ENCODE peak calls at places on chromosomes 16 and 17, in eight cellular contexts. R, I, X, V, D, Y, P and O are unnamed samples. For H3K27me3, the result is how much of the 10 kb centered on the place peaks cover.

GRCh38 chr17:68301438-68301959 is 10.2 kb downstream of the ARSG start:
- DNase-seq in R (no peak), I (no peak), X (no peak), V (no peak), D (no peak), Y (no peak), P (no peak), O (no peak)

GRCh38 chr17:11908711-11909146 is 88.5 kb downstream of the ZNF18 start:
- DNase-seq in R (no peak), I (no peak), X (no peak), V (no peak), D (no peak), Y (no peak), P (no peak), O (no peak)

GRCh38 chr17:68255731-68256538 is 8.1 kb downstream of the AMZ2 start:
- DNase-seq in R (no peak), I (no peak), X (no peak), V (no peak), D (no peak), Y (no peak), P (no peak), O (no peak)

GRCh38 chr17:55398689-55399088 is 22.9 kb downstream of the MMD start:
- DNase-seq in R (no peak), I (no peak), X (peak), V (no peak), D (no peak), Y (no peak), P (no peak), O (no peak)

GRCh38 chr16:15714393-15715172 is 64.5 kb downstream of the NDE1 start:
- DNase-seq in R (no peak), I (no peak), X (no peak), V (no peak), D (no peak), Y (no peak), P (no peak), O (no peak)

GRCh38 chr16:56451753-56452689 is 667 bp downstream of the OGFOD1 start:
- DNase-seq in R (peak), I (peak), X (peak), V (no peak), D (peak), Y (no peak), P (peak), O (no peak)

GRCh38 chr17:60328679-60329078 is 63.3 kb downstream of the USP32 start:
- DNase-seq in R (no peak), I (no peak), X (no peak), V (no peak), D (no peak), Y (no peak), P (no peak), O (no peak)

GRCh38 chr17:4215882-4216411 is 47.8 kb downstream of the ANKFY1 start:
- DNase-seq in R (no peak), I (no peak), X (no peak), V (no peak), D (no peak), Y (no peak), P (no peak), O (no peak)

GRCh38 chr17:77540975-77541374 is 400.2 kb downstream of the SEC14L1 start:
- DNase-seq in R (no peak), I (no peak), X (peak), V (no peak), D (no peak), Y (no peak), P (no peak), O (no peak)

GRCh38 chr16:72877374-72878028 is 170.4 kb downstream of the ZFHX3 start:
- DNase-seq in R (peak), I (peak), X (no peak), V (no peak), D (no peak), Y (no peak), P (peak), O (no peak)

GRCh38 chr17:45110676-45111611 is 21.4 kb downstream of the PLCD3 start:
- DNase-seq in R (no peak), I (no peak), X (peak), V (no peak), D (peak), Y (no peak), P (no peak), O (no peak)

GRCh38 chr16:35743101-35743692 is 2283.8 kb downstream of the TP53TG3F start:
- DNase-seq in R (no peak), I (no peak), X (no peak), V (no peak), D (no peak), Y (no peak), P (no peak), O (no peak)

GRCh38 chr17:65855675-65856074 is 294.2 kb upstream of the AXIN2 start:
- DNase-seq in R (peak), I (no peak), X (no peak), V (no peak), D (no peak), Y (no peak), P (no peak), O (no peak)

GRCh38 chr16:57826040-57826434 is 23.7 kb upstream of the KIFC3 start:
- DNase-seq in R (no peak), I (no peak), X (no peak), V (no peak), D (no peak), Y (no peak), P (no peak), O (no peak)

GRCh38 chr17:77400445-77400870 is 259.7 kb downstream of the SEC14L1 start:
- DNase-seq in R (no peak), I (no peak), X (peak), V (no peak), D (no peak), Y (no peak), P (no peak), O (peak)

GRCh38 chr16:3819741-3820724 is 60.5 kb downstream of the CREBBP start:
- DNase-seq in R (peak), I (peak), X (peak), V (no peak), D (peak), Y (peak), P (peak), O (no peak)

GRCh38 chr16:25434061-25434460 is 176.4 kb upstream of the ZKSCAN2 start:
- DNase-seq in R (no peak), I (no peak), X (no peak), V (no peak), D (no peak), Y (no peak), P (no peak), O (no peak)

GRCh38 chr17:77736721-77737120 is 221.8 kb upstream of the TNRC6C start:
- DNase-seq in R (no peak), I (no peak), X (no peak), V (no peak), D (no peak), Y (no peak), P (no peak), O (no peak)

GRCh38 chr17:71251276-71251675 is 869.5 kb upstream of the SOX9 start:
- DNase-seq in R (no peak), I (no peak), X (no peak), V (no peak), D (no peak), Y (no peak), P (no peak), O (no peak)

GRCh38 chr17:28738680-28739384 is 5.0 kb upstream of the TRAF4 start:
- DNase-seq in R (no peak), I (no peak), X (no peak), V (no peak), D (no peak), Y (no peak), P (no peak), O (no peak)

GRCh38 chr17:74610108-74610507 is 13.4 kb downstream of the CD300E start:
- DNase-seq in R (peak), I (no peak), X (peak), V (no peak), D (no peak), Y (no peak), P (no peak), O (no peak)

GRCh38 chr17:21678451-21679081 is 13.8 kb upstream of the KCNJ18 start:
- DNase-seq in R (no peak), I (no peak), X (no peak), V (no peak), D (no peak), Y (no peak), P (no peak), O (no peak)

GRCh38 chr17:60102632-60103047 is 23.9 kb upstream of the HEATR6 start:
- DNase-seq in R (no peak), I (no peak), X (no peak), V (peak), D (no peak), Y (no peak), P (peak), O (no peak)

GRCh38 chr17:43787728-43788127 is 7.5 kb downstream of the CFAP97D1 start:
- DNase-seq in R (no peak), I (no peak), X (no peak), V (no peak), D (no peak), Y (no peak), P (no peak), O (no peak)

GRCh38 chr16:11386791-11387546 is 41.7 kb downstream of the RMI2 start:
- DNase-seq in R (no peak), I (no peak), X (peak), V (no peak), D (no peak), Y (no peak), P (no peak), O (no peak)

DNA sequence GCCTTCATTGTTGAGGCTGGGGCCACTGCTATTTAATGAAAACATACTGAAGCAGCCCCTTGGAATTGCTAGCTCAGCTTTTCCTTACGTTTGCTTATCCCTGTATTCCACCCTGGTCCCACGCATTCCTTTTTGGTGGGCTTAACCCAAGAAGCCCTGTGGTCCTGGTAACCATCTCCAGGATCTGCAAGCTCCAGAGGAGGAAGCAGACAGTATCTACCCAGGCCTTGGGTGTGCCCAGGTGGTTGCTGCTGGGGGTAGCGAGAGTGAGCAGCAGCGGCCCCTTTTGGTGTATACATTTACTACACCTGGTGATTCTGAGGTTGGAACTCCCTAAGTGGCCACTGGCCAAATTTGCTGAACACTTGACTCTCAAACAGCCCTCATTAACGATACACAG is 97.7 kb downstream of the CBLN1 start:
- DNase-seq in R (peak), I (peak), X (peak), V (no peak), D (no peak), Y (no peak), P (peak), O (no peak)
- TF ChIP-seq CTCF in R (peak), I (peak), X (no peak), V (no peak), D (no peak), Y (no peak), P (peak), O (no peak)

GRCh38 chr17:49580055-49580721 is 4.5 kb downstream of the NXPH3 start:
- DNase-seq in R (peak), I (no peak), X (no peak), V (no peak), D (no peak), Y (no peak), P (no peak), O (no peak)
- H3K27ac ChIP-seq in R (no peak), I (no peak), X (no peak), V (no peak), D (no peak), Y (no peak), P (no peak), O (no peak)

DNA sequence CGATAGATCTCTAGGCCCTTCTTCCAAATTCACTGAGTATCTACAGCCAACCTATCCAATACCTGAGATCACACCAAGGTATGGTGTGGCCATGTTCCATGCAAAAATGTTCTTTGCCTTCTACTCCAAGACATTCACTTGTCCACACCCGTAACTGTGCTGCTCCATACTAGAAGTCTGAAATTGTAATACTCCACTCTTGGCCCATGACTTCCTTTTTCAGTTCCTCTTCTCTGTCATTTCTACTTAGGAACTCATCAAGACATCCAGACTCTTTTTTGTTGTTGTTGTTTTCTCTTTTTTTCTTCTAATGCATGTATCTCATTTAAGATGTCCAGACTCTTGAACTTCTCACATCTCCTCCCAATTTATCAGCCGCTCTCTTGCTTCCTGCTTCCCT is 42.5 kb upstream of the KSR1 start:
- DNase-seq in R (no peak), I (no peak), X (no peak), V (no peak), D (no peak), Y (no peak), P (no peak), O (no peak)
- H3K27me3 ChIP-seq in R (under half), I (under half), X (under half), V (under half), D (under half), Y (under half), P (under half), O (under half)

GRCh38 chr17:46782250-46782953 is 36.1 kb downstream of the WNT3 start:
- DNase-seq in R (peak), I (no peak), X (peak), V (no peak), D (no peak), Y (no peak), P (peak), O (no peak)
- TF ChIP-seq CTCF in R (peak), I (peak), X (peak), V (peak), D (peak), Y (peak), P (peak), O (no peak)

DNA sequence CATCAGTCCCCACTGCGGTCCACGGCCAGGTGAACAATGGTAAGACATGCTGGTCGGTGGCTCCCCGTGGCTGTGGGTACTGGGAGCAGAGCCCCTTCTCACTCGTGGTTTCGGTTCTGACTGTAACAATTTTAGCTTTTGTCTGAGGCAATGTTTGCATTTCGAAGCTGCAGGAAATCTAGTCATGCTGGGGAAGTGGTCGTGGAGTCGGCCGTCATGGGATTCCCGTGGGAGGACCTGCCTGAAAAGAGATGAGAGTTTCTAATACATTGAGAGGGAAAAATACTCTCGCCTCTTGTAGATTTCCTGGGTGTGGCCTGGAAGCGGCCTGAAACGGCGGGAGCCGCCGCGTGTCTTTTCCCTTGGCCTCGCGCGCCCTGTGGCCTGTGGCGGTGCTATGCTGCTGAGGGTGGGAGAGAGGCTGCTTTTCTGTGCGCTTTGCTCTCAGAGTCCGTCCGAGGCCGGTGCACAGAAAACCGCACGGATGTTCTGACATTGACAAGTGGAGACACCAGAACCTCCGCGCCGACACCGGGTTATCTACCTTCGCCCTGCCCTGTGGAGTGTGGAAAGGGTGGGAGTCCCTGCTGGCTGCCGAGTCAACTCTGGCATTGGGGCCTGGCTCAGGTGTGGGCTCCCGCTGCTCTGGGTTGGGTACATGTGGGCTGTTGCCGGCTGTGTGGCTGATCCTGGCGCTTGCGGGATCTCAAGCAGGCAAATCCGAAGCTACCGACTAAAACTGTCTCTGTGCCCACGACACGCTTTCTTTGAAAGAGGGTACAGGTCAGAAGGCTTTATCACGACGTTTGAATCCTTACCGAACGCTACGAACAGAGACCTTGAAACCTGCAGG is 60.8 kb downstream of the WDR45B start:
- DNase-seq in R (no peak), I (no peak), X (no peak), V (no peak), D (no peak), Y (no peak), P (no peak), O (no peak)
- H3K27ac ChIP-seq in R (peak), I (no peak), X (no peak), V (peak), D (no peak), Y (no peak), P (no peak), O (no peak)

GRCh38 chr16:88636488-88637265 is 1.7 kb upstream of the IL17C start:
- DNase-seq in R (no peak), I (no peak), X (no peak), V (no peak), D (no peak), Y (no peak), P (no peak), O (no peak)
- H3K27me3 ChIP-seq in R (under half), I (under half), X (half or more), V (half or more), D (under half), Y (under half), P (half or more), O (under half)

GRCh38 chr16:67844441-67844840 is 2.3 kb upstream of the NUTF2 start:
- DNase-seq in R (peak), I (no peak), X (no peak), V (no peak), D (no peak), Y (no peak), P (peak), O (no peak)
- TF ChIP-seq CTCF in R (no peak), I (no peak), X (no peak), V (no peak), D (no peak), Y (no peak), P (peak), O (no peak)

GRCh38 chr17:82795615-82796014 is 43.8 kb downstream of the TBCD start:
- DNase-seq in R (no peak), I (no peak), X (no peak), V (peak), D (no peak), Y (no peak), P (no peak), O (no peak)

GRCh38 chr17:82797061-82797460 is 42.8 kb downstream of the ZNF750 start:
- DNase-seq in R (no peak), I (no peak), X (no peak), V (no peak), D (no peak), Y (no peak), P (no peak), O (no peak)

GRCh38 chr17:82791532-82791931 is 39.7 kb downstream of the TBCD start:
- DNase-seq in R (peak), I (no peak), X (no peak), V (no peak), D (no peak), Y (peak), P (no peak), O (no peak)

GRCh38 chr17:82794781-82795505 is 43.1 kb downstream of the TBCD start:
- DNase-seq in R (no peak), I (no peak), X (no peak), V (no peak), D (no peak), Y (no peak), P (no peak), O (no peak)

DNA sequence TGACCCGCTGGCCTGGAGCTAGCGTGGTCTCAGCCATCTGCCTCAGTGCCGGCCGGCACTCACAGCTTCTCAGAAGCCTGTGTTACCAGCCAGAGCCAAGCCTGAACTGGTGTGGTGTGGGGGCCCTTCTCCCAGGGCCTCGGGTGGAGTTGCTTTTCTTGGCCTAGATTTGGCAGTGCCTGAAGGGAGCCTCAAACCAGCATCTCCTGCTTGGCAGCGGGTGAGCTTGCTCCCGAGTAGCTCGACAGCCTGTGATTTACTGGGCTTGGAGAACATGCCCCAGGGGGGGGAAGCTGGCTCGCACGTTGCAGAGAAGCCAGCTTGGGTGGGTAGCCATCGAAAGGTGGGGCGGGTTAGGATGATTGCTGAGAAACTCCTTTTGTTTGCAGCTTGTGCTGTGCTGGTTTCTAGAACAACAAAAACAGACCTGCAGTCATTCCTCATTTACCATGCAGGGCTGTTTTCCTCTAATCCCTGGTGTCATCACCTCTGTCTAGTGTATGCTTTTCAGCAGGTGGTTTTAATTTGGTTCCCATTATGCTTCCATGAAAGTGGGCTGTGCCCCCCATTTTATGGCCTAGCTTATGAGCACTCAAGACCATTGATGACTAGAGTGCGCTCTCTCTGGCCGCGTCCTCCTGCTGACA is 42.2 kb downstream of the TBCD start:
- DNase-seq in R (no peak), I (no peak), X (no peak), V (no peak), D (no peak), Y (peak), P (no peak), O (no peak)
- H3K27ac ChIP-seq in R (no peak), I (no peak), X (no peak), V (no peak), D (no peak), Y (peak), P (no peak), O (no peak)